ENCODE peak calls at places on chromosomes 12 and 14, in eight cellular contexts. X is keratinocyte; S is CD8-positive, alpha-beta T cell; U is neuronal stem cell; E is A673; O is Caco-2; G is body of pancreas; H is Peyer's patch. P is an unnamed sample.

GRCh38 chr12:27515671-27516070 is 8.3 kb upstream of the PPFIBP1 start:
- DNase-seq in G (no peak), E (no peak), X (no peak), S (no peak), H (no peak), O (no peak), U (no peak), P (no peak)

GRCh38 chr14:30525833-30526232 is 33.1 kb upstream of the G2E3 start:
- DNase-seq in E (no peak), G (no peak), S (no peak), H (no peak), X (no peak), U (no peak), O (no peak), P (peak; percentile 8)

GRCh38 chr14:104843442-104844305 is 21.4 kb upstream of the CEP170B start:
- DNase-seq in U (peak; percentile 59), G (no peak), O (no peak), X (no peak), S (no peak), E (peak; percentile 37), H (no peak), P (no peak)

GRCh38 chr12:115199831-115200230 is 515.9 kb upstream of the TBX3 start:
- DNase-seq in G (no peak), U (no peak), E (no peak), O (no peak), H (no peak), X (no peak), S (no peak), P (no peak)

GRCh38 chr12:6980075-6980474 is 9.4 kb downstream of the EMG1 start:
- DNase-seq in E (no peak), H (no peak), G (no peak), O (no peak), X (no peak), U (no peak), S (no peak), P (no peak)

GRCh38 chr12:79687711-79688270 is 3.0 kb downstream of the PAWR start:
- DNase-seq in S (no peak), E (no peak), H (no peak), G (no peak), X (no peak), U (peak; percentile 23), O (no peak), P (peak; percentile 14)

GRCh38 chr14:89926709-89927108 is 27.8 kb downstream of the EFCAB11 start:
- DNase-seq in H (no peak), S (no peak), E (no peak), O (no peak), X (no peak), U (no peak), G (no peak), P (no peak)

GRCh38 chr12:65335021-65335714 is 56.7 kb downstream of the MSRB3 start:
- DNase-seq in O (peak; percentile 66), U (no peak), X (no peak), H (no peak), S (no peak), E (peak; percentile 85), G (peak; percentile 21), P (peak; percentile 77)

GRCh38 chr12:74043343-74043742 is 494.3 kb upstream of the ATXN7L3B start:
- DNase-seq in E (peak; percentile 32), H (no peak), S (no peak), O (no peak), U (no peak), X (peak; percentile 93), G (no peak), P (no peak)

GRCh38 chr12:8648598-8649205 is 13.9 kb downstream of the MFAP5 start:
- DNase-seq in X (no peak), G (no peak), O (no peak), H (peak; percentile 56), E (no peak), U (no peak), S (peak; percentile 34), P (no peak)

GRCh38 chr14:99430491-99430890 is 50.2 kb downstream of the SETD3 start:
- DNase-seq in E (no peak), O (no peak), U (no peak), X (no peak), H (no peak), G (peak; percentile 66), S (no peak), P (no peak)

GRCh38 chr12:1720494-1720893 is 29.6 kb downstream of the ADIPOR2 start:
- DNase-seq in U (no peak), S (no peak), H (no peak), E (no peak), O (no peak), G (no peak), X (no peak), P (no peak)

GRCh38 chr12:1719139-1719538 is 28.3 kb downstream of the ADIPOR2 start:
- DNase-seq in X (no peak), S (no peak), G (no peak), H (no peak), O (no peak), E (no peak), U (no peak), P (no peak)

GRCh38 chr12:1716911-1717310 is 26.0 kb downstream of the ADIPOR2 start:
- DNase-seq in H (no peak), E (no peak), U (no peak), G (no peak), X (no peak), O (no peak), S (no peak), P (no peak)

GRCh38 chr12:1716215-1716862 is 25.5 kb downstream of the ADIPOR2 start:
- DNase-seq in H (no peak), U (no peak), X (no peak), E (no peak), O (no peak), S (no peak), G (no peak), P (no peak)
- H3K4me1 ChIP-seq in H (no peaks in the 10 kb centered on the region), U (no peaks in the 10 kb centered on the region), X (no peaks in the 10 kb centered on the region), E (no peaks in the 10 kb centered on the region), O (peaks cover 6% of the 10 kb centered on the region), S (no peaks in the 10 kb centered on the region), G (peaks cover 73% of the 10 kb centered on the region), P (no peaks in the 10 kb centered on the region)

GRCh38 chr12:50615534-50616296 is 110.9 kb downstream of the DIP2B start:
- DNase-seq in O (no peak), G (no peak), X (no peak), E (no peak), H (no peak), S (no peak), U (no peak), P (no peak)
- H3K4me1 ChIP-seq in O (peaks cover 75% of the 10 kb centered on the region), G (peaks cover 27% of the 10 kb centered on the region), X (peaks cover 78% of the 10 kb centered on the region), E (peaks cover 70% of the 10 kb centered on the region), H (peaks cover 5% of the 10 kb centered on the region), S (peaks cover 15% of the 10 kb centered on the region), U (peaks cover 16% of the 10 kb centered on the region), P (peaks cover 18% of the 10 kb centered on the region)

GRCh38 chr14:50423529-50423928 is 26.8 kb upstream of the CDKL1 start:
- DNase-seq in S (no peak), G (no peak), X (no peak), H (no peak), E (no peak), U (no peak), O (no peak), P (no peak)
- H3K4me1 ChIP-seq in S (no peaks in the 10 kb centered on the region), G (no peaks in the 10 kb centered on the region), X (no peaks in the 10 kb centered on the region), H (no peaks in the 10 kb centered on the region), E (no peaks in the 10 kb centered on the region), U (no peaks in the 10 kb centered on the region), O (no peaks in the 10 kb centered on the region), P (no peaks in the 10 kb centered on the region)

GRCh38 chr14:53851394-53852056 is 105.1 kb downstream of the BMP4 start:
- DNase-seq in E (no peak), S (no peak), H (no peak), X (no peak), O (no peak), G (no peak), U (no peak), P (no peak)
- H3K4me1 ChIP-seq in E (no peaks in the 10 kb centered on the region), S (no peaks in the 10 kb centered on the region), H (no peaks in the 10 kb centered on the region), X (peaks cover 7% of the 10 kb centered on the region), O (peaks cover 63% of the 10 kb centered on the region), G (no peaks in the 10 kb centered on the region), U (peaks cover 4% of the 10 kb centered on the region), P (peaks cover 19% of the 10 kb centered on the region)

GRCh38 chr14:106831322-106831720 is 1304.9 kb downstream of the TMEM121 start:
- DNase-seq in O (no peak), S (no peak), X (no peak), H (peak; percentile 53), G (no peak), E (peak; percentile 48), U (no peak), P (peak; percentile 35)
- H3K4me1 ChIP-seq in O (peaks cover 6% of the 10 kb centered on the region), S (no peaks in the 10 kb centered on the region), X (no peaks in the 10 kb centered on the region), H (no peaks in the 10 kb centered on the region), G (no peaks in the 10 kb centered on the region), E (no peaks in the 10 kb centered on the region), U (no peaks in the 10 kb centered on the region), P (no peaks in the 10 kb centered on the region)

DNA sequence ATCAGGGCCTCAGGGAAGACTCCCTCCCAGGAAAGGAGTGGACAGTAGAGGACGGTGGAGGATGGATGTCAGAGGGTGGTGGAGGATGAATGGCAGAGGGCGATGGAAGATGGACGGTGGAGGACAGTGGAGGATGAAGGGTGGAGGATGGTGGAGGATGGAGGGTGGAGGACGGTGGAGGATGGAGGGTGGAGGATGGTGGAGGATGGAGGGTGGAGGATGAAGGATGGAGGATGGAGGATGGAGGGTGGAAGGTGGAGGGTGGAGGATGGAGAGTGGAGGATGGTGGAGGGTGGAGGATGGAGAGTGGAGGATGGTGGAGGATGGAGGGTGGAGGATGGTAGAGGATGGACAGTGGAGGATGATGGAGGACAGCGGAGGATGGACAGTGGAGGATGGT is 95.9 kb downstream of the LRRC74A start:
- DNase-seq in G (no peak), E (no peak), H (no peak), O (no peak), S (no peak), U (no peak), X (no peak), P (no peak)
- H3K4me1 ChIP-seq in G (peaks cover 43% of the 10 kb centered on the region), E (peaks cover 82% of the 10 kb centered on the region), H (peaks cover 4% of the 10 kb centered on the region), O (peaks cover 16% of the 10 kb centered on the region), S (peaks cover 32% of the 10 kb centered on the region), U (peaks cover 69% of the 10 kb centered on the region), X (peaks cover 35% of the 10 kb centered on the region), P (peaks cover 53% of the 10 kb centered on the region)

DNA sequence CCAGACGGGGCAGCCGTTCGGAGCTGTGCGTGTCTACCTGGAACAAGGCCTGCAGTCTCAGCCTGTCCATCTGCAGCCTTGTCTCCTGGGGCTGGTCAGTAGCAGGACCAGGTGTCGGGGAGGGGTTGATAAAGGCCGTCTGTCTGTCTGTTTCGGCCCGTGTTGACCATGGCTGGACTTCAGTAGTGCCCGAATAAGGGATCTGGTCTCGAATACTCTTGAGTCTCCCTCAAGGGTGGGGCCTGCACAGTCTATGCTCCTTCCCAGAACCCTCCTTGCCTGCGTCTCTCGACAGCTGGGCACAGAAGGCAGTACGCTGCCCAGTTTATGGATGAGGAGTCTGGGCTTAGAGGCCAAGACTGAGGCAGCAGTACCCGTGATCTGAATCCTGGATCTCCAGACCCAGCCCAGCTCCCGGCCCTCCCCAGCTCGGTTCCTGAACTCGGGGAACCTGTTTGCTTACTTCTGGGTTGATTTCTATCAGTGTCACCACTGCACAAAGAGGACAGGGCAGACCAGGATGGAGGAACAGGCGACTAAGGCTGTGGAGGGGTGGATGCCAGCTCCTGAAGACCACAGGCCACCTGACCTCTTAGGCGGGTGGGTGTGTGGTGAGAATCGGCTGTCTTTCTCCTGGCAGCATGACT is 23.0 kb upstream of the DLK1 start:
- DNase-seq in G (no peak), S (no peak), H (no peak), U (no peak), E (no peak), O (no peak), X (no peak), P (no peak)
- H3K4me1 ChIP-seq in G (peaks cover 10% of the 10 kb centered on the region), S (no peaks in the 10 kb centered on the region), H (no peaks in the 10 kb centered on the region), U (peaks cover 10% of the 10 kb centered on the region), E (no peaks in the 10 kb centered on the region), O (no peaks in the 10 kb centered on the region), X (no peaks in the 10 kb centered on the region), P (peaks cover 9% of the 10 kb centered on the region)

P was measured in SJCRH30.